ENCODE peak calls at places on chromosomes 4 and X, in ten cellular contexts. P is GM06990, T is tibial nerve, D is SK-N-SH, V is astrocyte of the spinal cord, N is left lung, C is cardiac fibroblast, K is choroid plexus epithelial cell, Q is AG09319, W is right lobe of liver. G is an unnamed sample.
A peak's percentile ranks its signal among the peaks of the same experiment; 100 is the strongest.

GRCh38 chrX:20274121-20274520 is 7.4 kb upstream of the RPS6KA3 start:
- DNase-seq in W (no peak), V (no peak), D (no peak), N (no peak), Q (no peak), P (no peak), C (no peak), K (no peak), T (no peak), G (no peak)

GRCh38 chr4:106034751-106035150 is 139.5 kb downstream of the NPNT start:
- DNase-seq in T (no peak), D (no peak), C (no peak), P (no peak), W (no peak), V (no peak), K (no peak), Q (no peak), N (no peak), G (no peak)

GRCh38 chr4:185712350-185713024 is 99.5 kb downstream of the SORBS2 start:
- DNase-seq in T (no peak), K (no peak), W (peak; percentile 92), N (no peak), C (no peak), P (no peak), Q (no peak), V (no peak), D (no peak), G (no peak)

GRCh38 chr4:6327220-6327917 is 57.7 kb downstream of the WFS1 start:
- DNase-seq in V (peak; percentile 64), D (peak; percentile 94), K (peak; percentile 78), P (peak; percentile 71), W (peak; percentile 87), T (peak; percentile 74), N (peak; percentile 78), C (peak; percentile 75), Q (peak; percentile 23), G (peak; percentile 67)

GRCh38 chr4:89109841-89110540 is 1.3 kb upstream of the TIGD2 start:
- DNase-seq in V (no peak), C (no peak), W (no peak), N (no peak), D (peak; percentile 24), Q (no peak), T (no peak), K (peak; percentile 23), P (no peak), G (no peak)

GRCh38 chrX:15564981-15565579 is 35.7 kb downstream of the ACE2 start:
- DNase-seq in Q (peak; percentile 22), D (peak; percentile 27), N (peak; percentile 59), C (peak; percentile 88), T (peak; percentile 38), K (peak; percentile 70), W (peak; percentile 53), V (peak; percentile 55), P (no peak), G (no peak)

GRCh38 chr4:80465238-80465637 is 129.7 kb downstream of the CFAP299 start:
- DNase-seq in K (no peak), N (no peak), D (no peak), P (no peak), W (no peak), V (no peak), C (no peak), Q (no peak), T (no peak), G (no peak)

GRCh38 chrX:19876962-19877361 is 10.4 kb downstream of the SH3KBP1 start:
- DNase-seq in D (no peak), P (no peak), W (no peak), T (no peak), N (no peak), K (no peak), C (no peak), Q (no peak), V (no peak), G (no peak)

GRCh38 chr4:139245590-139245989 is 34.4 kb downstream of the MGARP start:
- DNase-seq in V (peak; percentile 39), Q (no peak), D (no peak), W (no peak), C (peak; percentile 40), K (peak; percentile 54), N (no peak), P (no peak), T (no peak), G (no peak)

GRCh38 chrX:115408736-115409390 is 119.3 kb downstream of the LUZP4 start:
- DNase-seq in V (peak; percentile 29), K (peak; percentile 72), T (no peak), N (no peak), P (no peak), D (no peak), W (no peak), Q (no peak), C (peak; percentile 72), G (no peak)

GRCh38 chrX:115410731-115411435 is 121.4 kb downstream of the LUZP4 start:
- DNase-seq in C (no peak), T (no peak), P (no peak), D (no peak), N (no peak), Q (no peak), K (no peak), V (no peak), W (no peak), G (no peak)

GRCh38 chrX:115419094-115419493 is 129.6 kb downstream of the LUZP4 start:
- DNase-seq in P (no peak), W (no peak), D (no peak), V (no peak), Q (no peak), C (no peak), T (no peak), K (peak; percentile 34), N (no peak), G (no peak)

GRCh38 chrX:115409551-115409950 is 120.0 kb downstream of the LUZP4 start:
- DNase-seq in W (no peak), N (no peak), K (peak; percentile 50), T (no peak), P (no peak), D (no peak), V (no peak), Q (no peak), C (peak; percentile 65), G (no peak)

DNA sequence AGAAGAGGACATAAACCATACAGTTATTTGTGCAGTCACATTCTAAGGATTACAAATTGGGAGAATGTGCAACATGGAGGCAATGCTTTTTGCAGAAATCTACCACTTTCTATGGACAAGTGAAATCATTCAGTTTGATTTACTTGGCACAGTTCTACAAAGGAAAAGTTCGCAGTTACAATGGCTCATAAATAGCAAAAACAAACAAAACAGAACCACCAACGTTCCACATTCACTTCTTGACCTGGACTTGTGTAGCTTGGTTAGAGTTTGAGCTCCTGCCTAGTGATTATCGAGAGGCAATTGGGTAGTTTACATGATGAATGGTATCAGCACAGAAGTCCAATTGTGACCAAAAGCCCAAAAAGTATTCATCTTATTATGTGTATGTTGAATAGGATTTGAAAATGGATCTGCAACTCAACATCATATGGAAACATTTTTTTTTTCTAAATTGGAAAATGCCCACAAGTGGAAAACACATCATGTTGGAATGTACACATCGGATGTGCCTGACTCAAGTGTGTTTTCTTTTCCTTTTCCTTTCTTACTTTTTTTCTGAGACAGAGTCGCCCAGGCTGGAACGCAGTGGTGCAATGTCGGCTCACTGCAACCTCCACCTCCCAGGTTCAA is 123.8 kb downstream of the LUZP4 start:
- DNase-seq in N (no peak), V (peak; percentile 74), K (peak; percentile 62), D (no peak), W (no peak), C (no peak), P (no peak), T (no peak), Q (no peak), G (no peak)
- TF ChIP-seq CTCF in N (no peak), V (no peak), K (no peak), D (no peak), W (no peak), C (no peak), P (no peak), T (no peak), Q (no peak), G (no peak)

GRCh38 chr4:37816719-37817118 is 9.8 kb upstream of the PGM2 start:
- DNase-seq in C (no peak), P (no peak), Q (no peak), D (no peak), K (no peak), W (no peak), N (no peak), V (no peak), T (no peak), G (no peak)
- TF ChIP-seq CTCF in C (no peak), P (no peak), Q (no peak), D (no peak), K (no peak), W (no peak), N (no peak), V (no peak), T (no peak), G (no peak)

GRCh38 chr4:74830928-74831327 is 36.6 kb upstream of the BTC start:
- DNase-seq in C (peak; percentile 3), T (no peak), D (no peak), V (no peak), K (peak; percentile 15), N (no peak), P (no peak), W (no peak), Q (no peak), G (no peak)
- TF ChIP-seq CTCF in C (peak; percentile 38), T (no peak), D (peak; percentile 43), V (no peak), K (peak; percentile 53), N (no peak), P (peak; percentile 19), W (no peak), Q (no peak), G (no peak)

GRCh38 chrX:48491809-48492208 is 15.8 kb downstream of the FTSJ1 start:
- DNase-seq in Q (no peak), N (no peak), C (no peak), V (no peak), K (no peak), W (peak; percentile 27), P (no peak), D (no peak), T (no peak), G (no peak)

GRCh38 chrX:48490661-48491060 is 14.7 kb downstream of the FTSJ1 start:
- DNase-seq in W (peak; percentile 13), Q (no peak), C (no peak), D (no peak), T (no peak), K (no peak), V (no peak), P (no peak), N (no peak), G (no peak)

GRCh38 chrX:48496660-48497059 is 12.1 kb upstream of the PORCN start:
- DNase-seq in Q (no peak), K (peak; percentile 21), C (no peak), V (no peak), D (no peak), T (no peak), W (peak; percentile 2), N (no peak), P (no peak), G (no peak)

GRCh38 chrX:48492293-48492910 is 16.4 kb upstream of the PORCN start:
- DNase-seq in W (peak; percentile 27), D (no peak), P (no peak), N (no peak), Q (no peak), K (peak; percentile 53), T (no peak), C (peak; percentile 26), V (peak; percentile 29), G (no peak)

DNA sequence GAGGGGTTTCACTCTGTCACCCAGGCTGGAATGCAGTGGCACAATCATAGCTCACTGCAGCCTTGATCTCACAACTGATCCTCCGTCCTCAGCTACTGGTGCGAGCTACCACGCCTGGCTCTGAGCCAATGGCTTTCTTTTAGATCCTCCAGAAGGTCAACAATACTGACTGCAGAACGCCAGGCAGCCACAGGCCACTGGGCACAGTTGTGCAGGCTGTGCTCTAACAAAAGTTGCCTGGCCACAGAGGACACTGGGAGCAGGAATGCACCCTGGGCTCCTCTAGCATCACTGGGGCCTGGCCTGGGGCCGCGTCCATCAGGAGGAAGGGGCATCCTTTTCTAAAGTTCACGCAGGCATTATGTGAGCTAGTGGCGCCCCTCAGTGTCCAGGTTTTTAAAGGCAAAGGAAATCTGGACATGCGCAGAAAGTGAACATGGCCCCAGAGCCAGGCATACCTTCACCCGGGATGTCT is 14.9 kb upstream of the PORCN start:
- DNase-seq in C (peak; percentile 61), K (peak; percentile 74), P (no peak), T (no peak), W (peak; percentile 27), N (no peak), D (no peak), V (peak; percentile 63), Q (no peak), G (no peak)
- TF ChIP-seq CTCF in C (peak; percentile 35), K (peak; percentile 62), P (peak; percentile 19), T (no peak), W (peak; percentile 13), N (peak; percentile 11), D (peak; percentile 50), V (peak; percentile 36), Q (peak; percentile 32), G (no peak)

G was measured in omental fat pad.